ENCODE peak calls at places on chromosome 1, in four cellular contexts. E is T-helper 1 cell, P is amygdala, W is T-helper 9 cell. L is an unnamed sample.
A peak's percentile ranks its signal among the peaks of the same experiment; 100 is the strongest.

GRCh38 chr1:201329801-201330200 is 46.5 kb downstream of the PKP1 start:
- DNase-seq in E (no peak), W (no peak), P (no peak), L (no peak)

GRCh38 chr1:214228976-214229375 is 52.0 kb upstream of the SMYD2 start:
- DNase-seq in E (no peak), P (peak; percentile 25), W (no peak), L (no peak)

GRCh38 chr1:211705439-211706205 is 30.2 kb upstream of the NEK2 start:
- DNase-seq in E (no peak), W (no peak), P (no peak), L (no peak)

GRCh38 chr1:33008051-33008914 is 28.4 kb downstream of the AK2 start:
- DNase-seq in W (no peak), E (no peak), P (no peak), L (no peak)

GRCh38 chr1:41735587-41736290 is 183.0 kb downstream of the HIVEP3 start:
- DNase-seq in E (no peak), W (no peak), P (peak; percentile 42), L (no peak)

GRCh38 chr1:224700915-224701531 is 84.9 kb downstream of the CNIH3 start:
- DNase-seq in W (no peak), P (no peak), E (no peak), L (no peak)

GRCh38 chr1:220879090-220879508 is at the start of gene HLX:
- DNase-seq in W (no peak), E (peak; percentile 41), P (peak; percentile 45), L (peak; percentile 75)

GRCh38 chr1:27314737-27315136 is 7.2 kb upstream of the TMEM222 start:
- DNase-seq in E (no peak), P (no peak), W (no peak), L (no peak)

GRCh38 chr1:235073968-235074334 is 54.7 kb downstream of the TOMM20 start:
- DNase-seq in E (no peak), P (no peak), W (no peak), L (no peak)

GRCh38 chr1:2049517-2050481 is at the start of gene PRKCZ:
- DNase-seq in W (peak; percentile 92), E (peak; percentile 77), P (no peak), L (no peak)